ENCODE peak calls at places on chromosomes 6 and 20, in ten cellular contexts. Y is NCI-H82, Q is NCI-H187, B is NCI-H460, S is H4, J is A172, N is foreskin keratinocyte, D is mesendoderm, G is astrocyte of the hippocampus, K is H7. M is an unnamed sample.

GRCh38 chr20:21513181-21513663 is 642 bp downstream of the NKX2-2 start:
- DNase-seq in Y (peak; percentile 13), Q (no peak), B (no peak), S (no peak), J (no peak), N (no peak), D (peak; percentile 57), G (no peak), K (peak; percentile 72), M (no peak)

GRCh38 chr6:159977242-159978214 is 8.6 kb downstream of the IGF2R start:
- DNase-seq in Y (no peak), Q (no peak), B (no peak), S (no peak), J (peak; percentile 82), N (no peak), D (no peak), G (peak; percentile 80), K (no peak), M (peak; percentile 40)

GRCh38 chr6:119978274-119978889 is 628.8 kb upstream of the MAN1A1 start:
- DNase-seq in Y (peak; percentile 38), Q (no peak), B (no peak), S (peak; percentile 3), J (peak; percentile 10), N (peak; percentile 16), D (peak; percentile 23), G (peak; percentile 47), K (peak; percentile 4), M (peak; percentile 33)

GRCh38 chr20:59586613-59587012 is 17.7 kb upstream of the PHACTR3 start:
- DNase-seq in Y (no peak), Q (no peak), B (no peak), S (no peak), J (no peak), N (no peak), D (no peak), G (no peak), K (no peak), M (no peak)

GRCh38 chr6:135880066-135880972 is 28.8 kb downstream of the PDE7B start:
- DNase-seq in Y (peak; percentile 7), Q (no peak), B (no peak), S (peak; percentile 65), J (peak; percentile 65), N (peak; percentile 19), D (no peak), G (peak; percentile 36), K (no peak), M (peak; percentile 40)

GRCh38 chr6:134689177-134689576 is 260.7 kb downstream of the ALDH8A1 start:
- DNase-seq in Y (no peak), Q (no peak), B (no peak), S (no peak), J (no peak), N (no peak), D (no peak), G (no peak), K (no peak), M (no peak)

GRCh38 chr20:20744170-20744725 is 31.8 kb upstream of the RALGAPA2 start:
- DNase-seq in Y (no peak), Q (peak; percentile 3), B (no peak), S (no peak), J (no peak), N (no peak), D (no peak), G (no peak), K (no peak), M (no peak)

GRCh38 chr6:133179483-133179882 is 61.7 kb upstream of the EYA4 start:
- DNase-seq in Y (peak; percentile 9), Q (no peak), B (no peak), S (no peak), J (no peak), N (no peak), D (no peak), G (peak; percentile 11), K (no peak), M (no peak)

GRCh38 chr20:62353289-62354030 is 13.7 kb downstream of the LAMA5 start:
- DNase-seq in Y (no peak), Q (no peak), B (no peak), S (no peak), J (no peak), N (no peak), D (no peak), G (no peak), K (no peak), M (no peak)

GRCh38 chr6:32204268-32204715 is 11.8 kb upstream of the GPSM3 start:
- DNase-seq in Y (no peak), Q (no peak), B (no peak), S (no peak), J (no peak), N (no peak), D (no peak), G (no peak), K (no peak), M (no peak)

GRCh38 chr6:24497254-24497989 is 2.7 kb downstream of the ALDH5A1 start:
- DNase-seq in Y (no peak), Q (no peak), B (no peak), S (no peak), J (no peak), N (no peak), D (no peak), G (no peak), K (no peak), M (no peak)

GRCh38 chr6:2792330-2792729 is 27.1 kb downstream of the WRNIP1 start:
- DNase-seq in Y (no peak), Q (no peak), B (no peak), S (no peak), J (no peak), N (peak; percentile 87), D (no peak), G (no peak), K (no peak), M (peak; percentile 77)

GRCh38 chr6:93017213-93017612 is 402.1 kb downstream of the EPHA7 start:
- DNase-seq in Y (peak; percentile 1), Q (no peak), B (no peak), S (peak; percentile 34), J (no peak), N (no peak), D (peak; percentile 79), G (no peak), K (peak; percentile 53), M (no peak)

GRCh38 chr6:2378046-2378657 is 132.7 kb upstream of the GMDS start:
- DNase-seq in Y (no peak), Q (no peak), B (no peak), S (no peak), J (no peak), N (no peak), D (peak; percentile 61), G (no peak), K (no peak), M (no peak)

GRCh38 chr6:128663238-128663637 is 142.8 kb upstream of the PTPRK start:
- DNase-seq in Y (no peak), Q (no peak), B (no peak), S (no peak), J (no peak), N (no peak), D (no peak), G (no peak), K (no peak), M (no peak)

GRCh38 chr20:63580796-63581461 is 6.9 kb upstream of the HELZ2 start:
- DNase-seq in Y (peak; percentile 65), Q (no peak), B (no peak), S (no peak), J (peak; percentile 53), N (peak; percentile 73), D (peak; percentile 83), G (peak; percentile 67), K (peak; percentile 85), M (peak; percentile 74)

GRCh38 chr6:158737710-158738615 is 81.2 kb downstream of the EZR start:
- DNase-seq in Y (no peak), Q (no peak), B (no peak), S (no peak), J (peak; percentile 90), N (peak; percentile 91), D (no peak), G (no peak), K (no peak), M (peak; percentile 86)

GRCh38 chr6:163529605-163530004 is 115.1 kb downstream of the QKI start:
- DNase-seq in Y (no peak), Q (no peak), B (no peak), S (peak; percentile 13), J (peak; percentile 67), N (peak; percentile 92), D (no peak), G (peak; percentile 85), K (no peak), M (peak; percentile 68)

M was measured in MCF 10A.